ENCODE peak calls at places on chromosomes 1 and 21, in seven cellular contexts. Y, F, Z, W, N, K and L are unnamed samples.

GRCh38 chr1:153958111-153958960 is at the start of gene CRTC2:
- DNase-seq in F (peak), Y (peak), K (peak), Z (peak), N (peak), W (peak), L (peak)

GRCh38 chr1:209675567-209676154 is 449 bp downstream of the G0S2 start:
- DNase-seq in N (peak), K (no peak), Z (peak), Y (no peak), W (no peak), F (peak), L (no peak)

GRCh38 chr21:18772404-18772803 is 368.8 kb upstream of the TMPRSS15 start:
- DNase-seq in Y (peak), W (no peak), Z (peak), F (no peak), N (no peak), K (peak), L (no peak)

GRCh38 chr1:30575066-30575465 is 148.3 kb downstream of the MATN1 start:
- DNase-seq in Z (no peak), F (no peak), K (no peak), Y (peak), N (no peak), W (no peak), L (no peak)

GRCh38 chr1:242689378-242689777 is 164.9 kb upstream of the PLD5 start:
- DNase-seq in F (no peak), W (no peak), N (no peak), K (no peak), Y (no peak), Z (no peak), L (no peak)

GRCh38 chr1:19342894-19343616 is 30.9 kb downstream of the SLC66A1 start:
- DNase-seq in F (no peak), N (no peak), K (peak), W (no peak), Z (no peak), Y (no peak), L (no peak)

GRCh38 chr1:153638261-153638660 is 4.4 kb downstream of the CHTOP start:
- DNase-seq in Z (no peak), Y (no peak), F (no peak), W (no peak), K (no peak), N (no peak), L (no peak)

GRCh38 chr1:19033926-19034680 is 77.6 kb upstream of the IFFO2 start:
- DNase-seq in N (no peak), Z (no peak), F (peak), W (no peak), Y (no peak), K (peak), L (no peak)

GRCh38 chr1:86741947-86742572 is 37.7 kb downstream of the SH3GLB1 start:
- DNase-seq in Z (peak), N (peak), F (no peak), Y (no peak), K (peak), W (no peak), L (no peak)

GRCh38 chr21:46038871-46039397 is 57.4 kb downstream of the COL6A1 start:
- DNase-seq in F (peak), W (peak), N (peak), K (peak), Y (no peak), Z (peak), L (no peak)

GRCh38 chr21:46507562-46507961 is 48.9 kb downstream of the DIP2A start:
- DNase-seq in K (no peak), Z (no peak), Y (no peak), F (no peak), N (no peak), W (no peak), L (no peak)

GRCh38 chr1:24157921-24158481 is 15.1 kb upstream of the IL22RA1 start:
- DNase-seq in K (peak), W (no peak), N (no peak), F (no peak), Z (peak), Y (no peak), L (no peak)

GRCh38 chr1:206117151-206117948 is at the start of gene AVPR1B:
- DNase-seq in N (peak), F (peak), K (peak), Z (peak), Y (no peak), W (no peak), L (no peak)

GRCh38 chr1:232369912-232370311 is 260.0 kb downstream of the SIPA1L2 start:
- DNase-seq in F (no peak), N (no peak), Z (no peak), K (no peak), W (no peak), Y (no peak), L (no peak)

GRCh38 chr1:232369451-232369850 is 260.5 kb downstream of the SIPA1L2 start:
- DNase-seq in F (no peak), Z (no peak), N (no peak), W (no peak), Y (no peak), K (no peak), L (no peak)

GRCh38 chr1:232368821-232369321 is 261.1 kb downstream of the SIPA1L2 start:
- DNase-seq in N (no peak), F (no peak), K (no peak), W (no peak), Y (no peak), Z (no peak), L (no peak)

GRCh38 chr1:232364654-232365382 is 265.1 kb downstream of the SIPA1L2 start:
- DNase-seq in K (no peak), F (no peak), W (no peak), Z (no peak), Y (no peak), N (no peak), L (no peak)

GRCh38 chr1:232367293-232367692 is 262.6 kb downstream of the SIPA1L2 start:
- DNase-seq in W (no peak), N (no peak), Y (no peak), F (no peak), Z (no peak), K (no peak), L (no peak)
- TF ChIP-seq CTCF in W (no peak), N (no peak), Y (no peak), F (no peak), Z (no peak), K (no peak), L (no peak)

GRCh38 chr1:150926094-150926741 is at the start of gene SETDB1:
- DNase-seq in K (peak), F (peak), Y (peak), N (peak), Z (peak), W (peak), L (peak)
- TF ChIP-seq CTCF in K (no peak), F (no peak), Y (no peak), N (no peak), Z (no peak), W (peak), L (peak)

GRCh38 chr21:33479679-33480480 is at the start of gene TMEM50B:
- DNase-seq in N (peak), Y (peak), F (peak), W (peak), K (peak), Z (peak), L (peak)

GRCh38 chr21:33481314-33481943 is 1.7 kb upstream of the TMEM50B start:
- DNase-seq in K (no peak), Y (no peak), W (no peak), N (no peak), Z (no peak), F (no peak), L (no peak)

GRCh38 chr21:33478182-33478581 is 1.6 kb downstream of the TMEM50B start:
- DNase-seq in F (no peak), K (no peak), Z (no peak), Y (no peak), W (no peak), N (no peak), L (no peak)

GRCh38 chr21:33478858-33479678 is 706 bp downstream of the TMEM50B start:
- DNase-seq in Z (peak), W (no peak), N (peak), F (peak), Y (no peak), K (peak), L (no peak)

DNA sequence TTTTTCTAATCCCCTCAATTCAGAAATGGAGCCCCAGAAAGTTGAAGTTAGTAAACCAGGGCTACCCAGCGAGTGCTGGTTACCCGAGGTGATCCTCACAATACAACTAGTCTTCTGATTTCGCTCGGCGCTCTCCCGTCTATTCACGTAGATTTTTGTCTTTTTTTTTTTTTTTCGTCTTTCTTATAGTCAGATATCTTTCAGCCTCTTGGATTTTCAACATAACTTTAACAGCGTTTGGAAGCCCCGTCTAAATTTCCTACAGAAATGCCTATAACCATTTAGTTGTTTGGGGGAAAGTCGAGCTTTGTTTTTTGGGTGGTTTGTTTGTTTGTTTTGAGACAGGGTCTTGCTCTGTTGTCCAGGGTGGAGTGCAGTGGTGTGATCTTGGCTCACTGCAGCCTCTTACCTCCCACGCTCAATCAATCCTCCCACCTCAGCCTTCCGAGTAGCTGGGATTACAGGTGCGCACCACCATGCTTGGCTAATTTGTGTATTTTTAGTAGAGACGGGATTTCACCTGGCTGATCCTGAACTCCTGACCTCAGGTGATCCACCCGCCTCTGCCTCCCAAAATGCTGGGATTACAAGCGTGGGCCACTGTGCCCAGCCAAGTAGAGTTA is 818 bp upstream of the TMEM50B start:
- DNase-seq in F (no peak), Y (no peak), Z (no peak), K (no peak), W (no peak), N (no peak), L (no peak)
- TF ChIP-seq CTCF in F (no peak), Y (no peak), Z (no peak), K (no peak), W (no peak), N (no peak), L (no peak)

DNA sequence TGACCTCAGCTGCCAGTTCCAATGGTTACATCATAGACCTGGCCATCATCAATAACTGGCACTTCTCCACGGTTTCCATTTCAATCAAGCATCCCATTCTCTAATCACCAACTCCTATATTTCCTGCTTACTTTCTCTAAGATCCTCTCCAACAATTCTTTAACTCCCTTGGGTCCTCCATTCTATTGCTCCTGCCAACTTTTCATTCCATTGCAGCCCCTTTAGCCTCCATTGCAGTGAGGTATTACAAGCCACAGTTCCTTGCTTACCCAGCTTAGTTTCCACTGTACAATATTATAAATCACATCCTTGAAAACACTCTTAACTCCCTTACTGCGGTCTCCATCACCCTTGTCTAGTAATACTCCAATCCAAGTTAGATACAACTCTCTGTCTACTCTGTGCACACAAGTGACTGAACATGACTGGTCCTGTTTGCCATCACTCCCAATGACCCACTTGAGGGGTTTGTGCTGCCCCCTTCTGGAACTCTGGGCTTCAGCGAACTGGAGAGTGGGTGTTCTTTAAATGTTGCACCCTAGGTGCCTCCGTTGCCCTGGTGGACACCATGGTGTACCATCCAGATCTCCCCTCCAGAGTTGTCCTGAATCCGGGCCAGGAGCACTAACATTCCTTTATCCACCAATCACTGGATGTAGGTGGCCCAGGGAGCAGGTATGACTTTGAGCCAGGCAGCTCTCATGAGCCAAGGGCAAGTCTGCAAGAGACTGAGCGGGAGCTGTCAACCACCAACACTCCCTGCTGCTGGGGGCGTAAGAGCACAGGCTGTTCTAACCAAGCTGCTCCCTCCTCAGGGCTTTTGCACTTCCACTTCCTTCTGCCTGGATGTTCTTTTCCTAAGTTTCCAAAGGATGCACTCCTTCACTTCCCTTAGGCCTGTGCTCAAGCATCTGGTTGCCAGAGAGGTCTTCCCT is 3.7 kb upstream of the FNDC7 start:
- DNase-seq in W (no peak), Z (peak), Y (no peak), F (no peak), K (peak), N (no peak), L (no peak)
- TF ChIP-seq CTCF in W (no peak), Z (peak), Y (no peak), F (peak), K (peak), N (no peak), L (no peak)

DNA sequence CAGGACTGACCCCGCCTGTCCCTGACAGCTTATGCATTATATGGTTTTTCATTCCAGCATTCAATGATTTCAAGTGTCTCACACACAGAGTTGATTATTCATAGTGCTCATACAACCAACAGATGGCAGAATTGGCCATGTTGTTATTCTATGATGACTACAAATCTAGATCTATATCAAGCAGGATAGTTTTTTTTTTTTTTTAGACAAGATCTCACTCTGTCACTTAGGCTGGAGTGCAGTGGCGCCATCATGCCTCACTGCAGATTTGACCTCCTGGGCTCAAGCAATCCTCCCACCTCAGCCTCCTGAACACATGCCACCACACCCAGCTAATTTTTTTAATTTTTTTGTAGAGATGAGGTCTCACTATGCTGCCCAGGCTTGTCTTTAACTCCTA is 40.1 kb upstream of the LRRC8D start:
- DNase-seq in Y (peak), W (peak), Z (peak), K (peak), N (peak), F (no peak), L (peak)
- TF ChIP-seq CTCF in Y (peak), W (peak), Z (peak), K (peak), N (peak), F (no peak), L (peak)